ENCODE peak calls at places on chromosomes 7 and 10, in nine cellular contexts. One of them, this sample, is unnamed.
A peak's percentile ranks its signal among the peaks of the same experiment; 100 is the strongest.

GRCh38 chr7:51111256-51111655 is 205.4 kb downstream of the COBL start:
- DNase-seq in foreskin fibroblast: no peak
- DNase-seq in heart right ventricle: no peak
- DNase-seq in choroid plexus epithelial cell: no peak
- DNase-seq in B cell: no peak
- DNase-seq in SK-N-SH: no peak
- DNase-seq in neural crest cell: no peak
- DNase-seq in RWPE1: no peak
- DNase-seq in coronary artery: no peak
- DNase-seq in this sample: no peak

GRCh38 chr7:81484266-81484665 is 285.6 kb downstream of the HGF start:
- DNase-seq in foreskin fibroblast: peak; percentile 75
- DNase-seq in heart right ventricle: peak; percentile 61
- DNase-seq in choroid plexus epithelial cell: peak; percentile 91
- DNase-seq in B cell: no peak
- DNase-seq in SK-N-SH: no peak
- DNase-seq in neural crest cell: no peak
- DNase-seq in RWPE1: no peak
- DNase-seq in coronary artery: no peak
- DNase-seq in this sample: peak; percentile 81

GRCh38 chr10:24793648-24794379 is 70.1 kb upstream of the ARHGAP21 start:
- DNase-seq in foreskin fibroblast: peak; percentile 64
- DNase-seq in heart right ventricle: no peak
- DNase-seq in choroid plexus epithelial cell: peak; percentile 33
- DNase-seq in B cell: no peak
- DNase-seq in SK-N-SH: no peak
- DNase-seq in neural crest cell: no peak
- DNase-seq in RWPE1: no peak
- DNase-seq in coronary artery: no peak
- DNase-seq in this sample: no peak

GRCh38 chr7:139737221-139738100 is 40.3 kb downstream of the HIPK2 start:
- DNase-seq in foreskin fibroblast: no peak
- DNase-seq in heart right ventricle: no peak
- DNase-seq in choroid plexus epithelial cell: no peak
- DNase-seq in B cell: no peak
- DNase-seq in SK-N-SH: no peak
- DNase-seq in neural crest cell: no peak
- DNase-seq in RWPE1: no peak
- DNase-seq in coronary artery: peak; percentile 64
- DNase-seq in this sample: no peak

GRCh38 chr10:79422178-79422892 is 23.1 kb downstream of the ZCCHC24 start:
- DNase-seq in foreskin fibroblast: peak; percentile 93
- DNase-seq in heart right ventricle: no peak
- DNase-seq in choroid plexus epithelial cell: peak; percentile 95
- DNase-seq in B cell: no peak
- DNase-seq in SK-N-SH: peak; percentile 86
- DNase-seq in neural crest cell: no peak
- DNase-seq in RWPE1: no peak
- DNase-seq in coronary artery: no peak
- DNase-seq in this sample: peak; percentile 89

GRCh38 chr10:107728807-107729206 is 564.3 kb upstream of the SORCS1 start:
- DNase-seq in foreskin fibroblast: no peak
- DNase-seq in heart right ventricle: no peak
- DNase-seq in choroid plexus epithelial cell: peak; percentile 6
- DNase-seq in B cell: no peak
- DNase-seq in SK-N-SH: no peak
- DNase-seq in neural crest cell: no peak
- DNase-seq in RWPE1: no peak
- DNase-seq in coronary artery: no peak
- DNase-seq in this sample: no peak

GRCh38 chr7:67518580-67518979 is 521.9 kb downstream of the TYW1 start:
- DNase-seq in foreskin fibroblast: no peak
- DNase-seq in heart right ventricle: peak; percentile 85
- DNase-seq in choroid plexus epithelial cell: no peak
- DNase-seq in B cell: no peak
- DNase-seq in SK-N-SH: no peak
- DNase-seq in neural crest cell: no peak
- DNase-seq in RWPE1: no peak
- DNase-seq in coronary artery: no peak
- DNase-seq in this sample: no peak

GRCh38 chr10:123891147-123892011 is at the start of gene CPXM2:
- DNase-seq in foreskin fibroblast: no peak
- DNase-seq in heart right ventricle: peak; percentile 26
- DNase-seq in choroid plexus epithelial cell: no peak
- DNase-seq in B cell: no peak
- DNase-seq in SK-N-SH: no peak
- DNase-seq in neural crest cell: no peak
- DNase-seq in RWPE1: no peak
- DNase-seq in coronary artery: peak; percentile 79
- DNase-seq in this sample: no peak

GRCh38 chr7:636396-636795 is 90.1 kb upstream of the DNAAF5 start:
- DNase-seq in foreskin fibroblast: no peak
- DNase-seq in heart right ventricle: peak; percentile 26
- DNase-seq in choroid plexus epithelial cell: peak; percentile 38
- DNase-seq in B cell: peak; percentile 57
- DNase-seq in SK-N-SH: no peak
- DNase-seq in neural crest cell: no peak
- DNase-seq in RWPE1: no peak
- DNase-seq in coronary artery: no peak
- DNase-seq in this sample: no peak

GRCh38 chr10:102231357-102232318 is 5.5 kb downstream of the ELOVL3 start:
- DNase-seq in foreskin fibroblast: peak; percentile 20
- DNase-seq in heart right ventricle: peak; percentile 20
- DNase-seq in choroid plexus epithelial cell: no peak
- DNase-seq in B cell: peak; percentile 88
- DNase-seq in SK-N-SH: peak; percentile 85
- DNase-seq in neural crest cell: peak; percentile 43
- DNase-seq in RWPE1: peak; percentile 73
- DNase-seq in coronary artery: peak; percentile 70
- DNase-seq in this sample: no peak

GRCh38 chr7:47938574-47939165 is 9.6 kb downstream of the PKD1L1 start:
- DNase-seq in foreskin fibroblast: no peak
- DNase-seq in heart right ventricle: no peak
- DNase-seq in choroid plexus epithelial cell: no peak
- DNase-seq in B cell: no peak
- DNase-seq in SK-N-SH: no peak
- DNase-seq in neural crest cell: no peak
- DNase-seq in RWPE1: no peak
- DNase-seq in coronary artery: no peak
- DNase-seq in this sample: no peak

GRCh38 chr10:59622320-59622901 is 87.2 kb downstream of the SLC16A9 start:
- DNase-seq in foreskin fibroblast: peak; percentile 39
- DNase-seq in heart right ventricle: peak; percentile 28
- DNase-seq in choroid plexus epithelial cell: peak; percentile 81
- DNase-seq in B cell: no peak
- DNase-seq in SK-N-SH: peak; percentile 46
- DNase-seq in neural crest cell: peak; percentile 39
- DNase-seq in RWPE1: peak; percentile 30
- DNase-seq in coronary artery: no peak
- DNase-seq in this sample: peak; percentile 5

GRCh38 chr10:80356563-80356999 is at the start of the genes DYDC1 and DYDC2:
- DNase-seq in foreskin fibroblast: no peak
- DNase-seq in heart right ventricle: peak; percentile 22
- DNase-seq in choroid plexus epithelial cell: peak; percentile 20
- DNase-seq in B cell: peak; percentile 45
- DNase-seq in SK-N-SH: peak; percentile 83
- DNase-seq in neural crest cell: peak; percentile 51
- DNase-seq in RWPE1: peak; percentile 8
- DNase-seq in coronary artery: no peak
- DNase-seq in this sample: no peak

GRCh38 chr10:121974535-121975294 is at the start of gene NSMCE4A:
- DNase-seq in foreskin fibroblast: peak; percentile 70
- DNase-seq in heart right ventricle: peak; percentile 81
- DNase-seq in choroid plexus epithelial cell: peak; percentile 76
- DNase-seq in B cell: peak; percentile 93
- DNase-seq in SK-N-SH: peak; percentile 95
- DNase-seq in neural crest cell: peak; percentile 76
- DNase-seq in RWPE1: peak; percentile 88
- DNase-seq in coronary artery: peak; percentile 83
- DNase-seq in this sample: peak; percentile 25

GRCh38 chr10:29869593-29869992 is 189.8 kb downstream of the JCAD start:
- DNase-seq in foreskin fibroblast: no peak
- DNase-seq in heart right ventricle: no peak
- DNase-seq in choroid plexus epithelial cell: no peak
- DNase-seq in B cell: no peak
- DNase-seq in SK-N-SH: no peak
- DNase-seq in neural crest cell: no peak
- DNase-seq in RWPE1: no peak
- DNase-seq in coronary artery: no peak
- DNase-seq in this sample: no peak

GRCh38 chr7:73721237-73721848 is 1.9 kb upstream of the STX1A start:
- DNase-seq in foreskin fibroblast: no peak
- DNase-seq in heart right ventricle: peak; percentile 78
- DNase-seq in choroid plexus epithelial cell: no peak
- DNase-seq in B cell: peak; percentile 4
- DNase-seq in SK-N-SH: peak; percentile 25
- DNase-seq in neural crest cell: no peak
- DNase-seq in RWPE1: no peak
- DNase-seq in coronary artery: no peak
- DNase-seq in this sample: no peak

GRCh38 chr10:5482016-5482415 is 17.4 kb downstream of the CALML5 start:
- DNase-seq in foreskin fibroblast: no peak
- DNase-seq in heart right ventricle: no peak
- DNase-seq in choroid plexus epithelial cell: no peak
- DNase-seq in B cell: no peak
- DNase-seq in SK-N-SH: no peak
- DNase-seq in neural crest cell: no peak
- DNase-seq in RWPE1: no peak
- DNase-seq in coronary artery: peak; percentile 35
- DNase-seq in this sample: no peak

GRCh38 chr7:27920281-27920946 is 180.5 kb downstream of the TAX1BP1 start:
- DNase-seq in foreskin fibroblast: no peak
- DNase-seq in heart right ventricle: no peak
- DNase-seq in choroid plexus epithelial cell: no peak
- DNase-seq in B cell: no peak
- DNase-seq in SK-N-SH: no peak
- DNase-seq in neural crest cell: no peak
- DNase-seq in RWPE1: no peak
- DNase-seq in coronary artery: no peak
- DNase-seq in this sample: no peak

GRCh38 chr10:97781541-97782331 is 9.9 kb upstream of the SFRP5 start:
- DNase-seq in foreskin fibroblast: no peak
- DNase-seq in heart right ventricle: no peak
- DNase-seq in choroid plexus epithelial cell: no peak
- DNase-seq in B cell: no peak
- DNase-seq in SK-N-SH: peak; percentile 57
- DNase-seq in neural crest cell: no peak
- DNase-seq in RWPE1: no peak
- DNase-seq in coronary artery: no peak
- DNase-seq in this sample: no peak

GRCh38 chr10:110802551-110803238 is 69.0 kb upstream of the PDCD4 start:
- DNase-seq in foreskin fibroblast: peak; percentile 62
- DNase-seq in heart right ventricle: peak; percentile 86
- DNase-seq in choroid plexus epithelial cell: peak; percentile 95
- DNase-seq in B cell: peak; percentile 43
- DNase-seq in SK-N-SH: no peak
- DNase-seq in neural crest cell: no peak
- DNase-seq in RWPE1: no peak
- DNase-seq in coronary artery: no peak
- DNase-seq in this sample: peak; percentile 73

GRCh38 chr7:96747413-96747940 is 37.8 kb upstream of the SEM1 start:
- DNase-seq in foreskin fibroblast: no peak
- DNase-seq in heart right ventricle: no peak
- DNase-seq in choroid plexus epithelial cell: no peak
- DNase-seq in B cell: no peak
- DNase-seq in SK-N-SH: no peak
- DNase-seq in neural crest cell: no peak
- DNase-seq in RWPE1: no peak
- DNase-seq in coronary artery: no peak
- DNase-seq in this sample: no peak

GRCh38 chr10:43041422-43042342 is 35.2 kb upstream of the RET start:
- DNase-seq in foreskin fibroblast: no peak
- DNase-seq in heart right ventricle: no peak
- DNase-seq in choroid plexus epithelial cell: no peak
- DNase-seq in B cell: peak; percentile 26
- DNase-seq in SK-N-SH: peak; percentile 28
- DNase-seq in neural crest cell: no peak
- DNase-seq in RWPE1: no peak
- DNase-seq in coronary artery: no peak
- DNase-seq in this sample: no peak

GRCh38 chr7:26399309-26399610 is 107.6 kb downstream of the SNX10 start:
- DNase-seq in foreskin fibroblast: peak; percentile 14
- DNase-seq in heart right ventricle: no peak
- DNase-seq in choroid plexus epithelial cell: no peak
- DNase-seq in B cell: no peak
- DNase-seq in SK-N-SH: peak; percentile 83
- DNase-seq in neural crest cell: peak; percentile 24
- DNase-seq in RWPE1: no peak
- DNase-seq in coronary artery: no peak
- DNase-seq in this sample: no peak
- TF ChIP-seq CTCF in foreskin fibroblast: peak; percentile 9
- TF ChIP-seq CTCF in heart right ventricle: peak; percentile 31
- TF ChIP-seq CTCF in choroid plexus epithelial cell: peak; percentile 16
- TF ChIP-seq CTCF in B cell: no peak
- TF ChIP-seq CTCF in SK-N-SH: no peak
- TF ChIP-seq CTCF in neural crest cell: peak; percentile 40
- TF ChIP-seq CTCF in RWPE1: no peak
- TF ChIP-seq CTCF in coronary artery: no peak
- TF ChIP-seq CTCF in this sample: no peak

DNA sequence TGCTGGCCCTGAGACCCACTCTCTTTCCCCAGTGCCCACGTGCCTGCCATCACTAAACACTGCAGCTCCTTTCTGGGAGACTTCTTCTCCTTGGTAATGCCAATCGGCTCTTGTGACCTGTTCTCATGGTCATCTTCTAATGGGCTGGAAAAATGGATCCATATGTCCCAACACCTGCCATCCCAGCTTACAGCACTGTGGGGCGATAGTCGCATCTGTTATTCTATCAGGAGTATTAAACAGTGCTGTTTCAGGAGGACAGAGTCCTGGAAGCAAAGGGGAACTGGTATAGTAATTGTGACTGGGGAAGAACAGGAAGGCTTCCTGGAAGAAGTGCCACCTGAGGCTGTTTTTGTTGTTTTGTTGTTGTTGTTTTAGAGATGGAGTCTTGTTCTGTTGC is 411.2 kb downstream of the GLRX3 start:
- DNase-seq in foreskin fibroblast: no peak
- DNase-seq in heart right ventricle: no peak
- DNase-seq in choroid plexus epithelial cell: peak; percentile 10
- DNase-seq in B cell: no peak
- DNase-seq in SK-N-SH: peak; percentile 54
- DNase-seq in neural crest cell: no peak
- DNase-seq in RWPE1: no peak
- DNase-seq in coronary artery: no peak
- DNase-seq in this sample: no peak
- TF ChIP-seq CTCF in foreskin fibroblast: no peak
- TF ChIP-seq CTCF in heart right ventricle: no peak
- TF ChIP-seq CTCF in choroid plexus epithelial cell: peak; percentile 28
- TF ChIP-seq CTCF in B cell: no peak
- TF ChIP-seq CTCF in SK-N-SH: no peak
- TF ChIP-seq CTCF in neural crest cell: peak; percentile 41
- TF ChIP-seq CTCF in RWPE1: no peak
- TF ChIP-seq CTCF in coronary artery: no peak
- TF ChIP-seq CTCF in this sample: no peak

GRCh38 chr10:118564652-118565051 is 30.8 kb downstream of the PRLHR start:
- DNase-seq in foreskin fibroblast: no peak
- DNase-seq in heart right ventricle: no peak
- DNase-seq in choroid plexus epithelial cell: no peak
- DNase-seq in B cell: no peak
- DNase-seq in SK-N-SH: peak; percentile 52
- DNase-seq in neural crest cell: no peak
- DNase-seq in RWPE1: peak; percentile 50
- DNase-seq in coronary artery: no peak
- DNase-seq in this sample: no peak
- TF ChIP-seq CTCF in foreskin fibroblast: no peak
- TF ChIP-seq CTCF in heart right ventricle: no peak
- TF ChIP-seq CTCF in choroid plexus epithelial cell: peak; percentile 30
- TF ChIP-seq CTCF in B cell: no peak
- TF ChIP-seq CTCF in SK-N-SH: no peak
- TF ChIP-seq CTCF in neural crest cell: peak; percentile 36
- TF ChIP-seq CTCF in RWPE1: no peak
- TF ChIP-seq CTCF in coronary artery: no peak
- TF ChIP-seq CTCF in this sample: peak; percentile 30

GRCh38 chr7:101172005-101172853 is 6.9 kb upstream of the VGF start:
- DNase-seq in foreskin fibroblast: no peak
- DNase-seq in heart right ventricle: no peak
- DNase-seq in choroid plexus epithelial cell: no peak
- DNase-seq in B cell: peak; percentile 75
- DNase-seq in SK-N-SH: peak; percentile 36
- DNase-seq in neural crest cell: no peak
- DNase-seq in RWPE1: no peak
- DNase-seq in coronary artery: no peak
- DNase-seq in this sample: no peak
- TF ChIP-seq CTCF in foreskin fibroblast: no peak
- TF ChIP-seq CTCF in heart right ventricle: no peak
- TF ChIP-seq CTCF in choroid plexus epithelial cell: no peak
- TF ChIP-seq CTCF in B cell: no peak
- TF ChIP-seq CTCF in SK-N-SH: no peak
- TF ChIP-seq CTCF in neural crest cell: peak; percentile 13
- TF ChIP-seq CTCF in RWPE1: no peak
- TF ChIP-seq CTCF in coronary artery: no peak
- TF ChIP-seq CTCF in this sample: no peak